ENCODE peak calls at places on chromosomes 7 and 10, in ten cellular contexts. One of them, this sample, is unnamed.

GRCh38 chr10:1255166-1255565 is 199.0 kb downstream of the WDR37 start:
- DNase-seq in stomach: no peak
- DNase-seq in spleen: peak
- DNase-seq in H1: no peak
- DNase-seq in GM12878: no peak
- DNase-seq in HepG2: no peak
- DNase-seq in HCT116: no peak
- DNase-seq in prostate gland: no peak
- DNase-seq in GM12891: no peak
- DNase-seq in breast epithelium: no peak
- DNase-seq in this sample: no peak

GRCh38 chr7:893686-894085 is 17.3 kb downstream of the GET4 start:
- DNase-seq in HCT116: no peak
- DNase-seq in GM12878: no peak
- DNase-seq in spleen: peak
- DNase-seq in HepG2: no peak
- DNase-seq in GM12891: no peak
- DNase-seq in stomach: no peak
- DNase-seq in breast epithelium: no peak
- DNase-seq in prostate gland: no peak
- DNase-seq in H1: no peak
- DNase-seq in this sample: no peak

GRCh38 chr10:4767033-4767814 is 58.8 kb upstream of the AKR1E2 start:
- DNase-seq in GM12891: no peak
- DNase-seq in HepG2: peak
- DNase-seq in GM12878: no peak
- DNase-seq in H1: no peak
- DNase-seq in prostate gland: peak
- DNase-seq in breast epithelium: no peak
- DNase-seq in spleen: no peak
- DNase-seq in HCT116: peak
- DNase-seq in stomach: no peak
- DNase-seq in this sample: no peak

GRCh38 chr10:119090026-119090808 is 9.6 kb upstream of the EIF3A start:
- DNase-seq in prostate gland: no peak
- DNase-seq in HCT116: no peak
- DNase-seq in spleen: no peak
- DNase-seq in GM12878: no peak
- DNase-seq in H1: no peak
- DNase-seq in breast epithelium: no peak
- DNase-seq in GM12891: no peak
- DNase-seq in stomach: peak
- DNase-seq in HepG2: no peak
- DNase-seq in this sample: peak

GRCh38 chr10:14758994-14759664 is 15.6 kb downstream of the FAM107B start:
- DNase-seq in HCT116: peak
- DNase-seq in H1: no peak
- DNase-seq in GM12878: no peak
- DNase-seq in prostate gland: no peak
- DNase-seq in spleen: no peak
- DNase-seq in HepG2: no peak
- DNase-seq in GM12891: no peak
- DNase-seq in breast epithelium: no peak
- DNase-seq in stomach: peak
- DNase-seq in this sample: no peak

GRCh38 chr10:27558612-27559020 is 54.5 kb downstream of the RAB18 start:
- DNase-seq in spleen: no peak
- DNase-seq in HCT116: peak
- DNase-seq in GM12878: no peak
- DNase-seq in HepG2: peak
- DNase-seq in breast epithelium: no peak
- DNase-seq in prostate gland: peak
- DNase-seq in H1: peak
- DNase-seq in GM12891: peak
- DNase-seq in stomach: peak
- DNase-seq in this sample: no peak

GRCh38 chr7:149261321-149261828 is 621 bp upstream of the ZNF783 start:
- DNase-seq in breast epithelium: no peak
- DNase-seq in spleen: no peak
- DNase-seq in HCT116: no peak
- DNase-seq in HepG2: no peak
- DNase-seq in stomach: no peak
- DNase-seq in GM12878: no peak
- DNase-seq in prostate gland: no peak
- DNase-seq in GM12891: no peak
- DNase-seq in H1: no peak
- DNase-seq in this sample: no peak

GRCh38 chr7:99693427-99694200 is 13.8 kb upstream of the CYP3A5 start:
- DNase-seq in HepG2: peak
- DNase-seq in spleen: no peak
- DNase-seq in GM12878: no peak
- DNase-seq in stomach: peak
- DNase-seq in GM12891: no peak
- DNase-seq in H1: peak
- DNase-seq in breast epithelium: no peak
- DNase-seq in prostate gland: no peak
- DNase-seq in HCT116: no peak
- DNase-seq in this sample: no peak

GRCh38 chr7:1694981-1695511 is 25.0 kb downstream of the ELFN1 start:
- DNase-seq in GM12878: no peak
- DNase-seq in spleen: peak
- DNase-seq in H1: peak
- DNase-seq in HCT116: no peak
- DNase-seq in GM12891: no peak
- DNase-seq in stomach: no peak
- DNase-seq in breast epithelium: no peak
- DNase-seq in prostate gland: no peak
- DNase-seq in HepG2: no peak
- DNase-seq in this sample: peak

GRCh38 chr10:88979153-88979562 is 11.4 kb upstream of the FAS start:
- DNase-seq in breast epithelium: peak
- DNase-seq in HepG2: no peak
- DNase-seq in prostate gland: peak
- DNase-seq in spleen: no peak
- DNase-seq in stomach: no peak
- DNase-seq in HCT116: no peak
- DNase-seq in GM12878: no peak
- DNase-seq in GM12891: no peak
- DNase-seq in H1: no peak
- DNase-seq in this sample: peak
- TF ChIP-seq POLR2AphosphoS5 in breast epithelium: peak
- TF ChIP-seq POLR2AphosphoS5 in HepG2: no peak
- TF ChIP-seq POLR2AphosphoS5 in prostate gland: peak
- TF ChIP-seq POLR2AphosphoS5 in spleen: no peak
- TF ChIP-seq POLR2AphosphoS5 in stomach: peak
- TF ChIP-seq POLR2AphosphoS5 in HCT116: no peak
- TF ChIP-seq POLR2AphosphoS5 in GM12878: no peak
- TF ChIP-seq POLR2AphosphoS5 in GM12891: no peak
- TF ChIP-seq POLR2AphosphoS5 in H1: no peak
- TF ChIP-seq POLR2AphosphoS5 in this sample: peak

GRCh38 chr7:38309555-38309954 is 36.1 kb upstream of the TARP start:
- DNase-seq in stomach: no peak
- DNase-seq in HepG2: no peak
- DNase-seq in breast epithelium: no peak
- DNase-seq in spleen: no peak
- DNase-seq in GM12878: no peak
- DNase-seq in prostate gland: no peak
- DNase-seq in GM12891: no peak
- DNase-seq in H1: no peak
- DNase-seq in HCT116: no peak
- DNase-seq in this sample: no peak

GRCh38 chr7:38312776-38313175 is 39.3 kb upstream of the TARP start:
- DNase-seq in HepG2: no peak
- DNase-seq in prostate gland: no peak
- DNase-seq in stomach: no peak
- DNase-seq in breast epithelium: no peak
- DNase-seq in H1: no peak
- DNase-seq in GM12891: no peak
- DNase-seq in HCT116: no peak
- DNase-seq in GM12878: no peak
- DNase-seq in spleen: no peak
- DNase-seq in this sample: no peak

GRCh38 chr7:38307640-38308039 is 34.2 kb upstream of the TARP start:
- DNase-seq in HepG2: no peak
- DNase-seq in prostate gland: no peak
- DNase-seq in H1: no peak
- DNase-seq in GM12891: no peak
- DNase-seq in spleen: no peak
- DNase-seq in breast epithelium: no peak
- DNase-seq in GM12878: no peak
- DNase-seq in HCT116: no peak
- DNase-seq in stomach: no peak
- DNase-seq in this sample: no peak

GRCh38 chr7:38310601-38311057 is 37.2 kb upstream of the TARP start:
- DNase-seq in HepG2: no peak
- DNase-seq in spleen: no peak
- DNase-seq in stomach: peak
- DNase-seq in GM12878: no peak
- DNase-seq in HCT116: no peak
- DNase-seq in breast epithelium: no peak
- DNase-seq in prostate gland: no peak
- DNase-seq in GM12891: no peak
- DNase-seq in H1: no peak
- DNase-seq in this sample: no peak

DNA sequence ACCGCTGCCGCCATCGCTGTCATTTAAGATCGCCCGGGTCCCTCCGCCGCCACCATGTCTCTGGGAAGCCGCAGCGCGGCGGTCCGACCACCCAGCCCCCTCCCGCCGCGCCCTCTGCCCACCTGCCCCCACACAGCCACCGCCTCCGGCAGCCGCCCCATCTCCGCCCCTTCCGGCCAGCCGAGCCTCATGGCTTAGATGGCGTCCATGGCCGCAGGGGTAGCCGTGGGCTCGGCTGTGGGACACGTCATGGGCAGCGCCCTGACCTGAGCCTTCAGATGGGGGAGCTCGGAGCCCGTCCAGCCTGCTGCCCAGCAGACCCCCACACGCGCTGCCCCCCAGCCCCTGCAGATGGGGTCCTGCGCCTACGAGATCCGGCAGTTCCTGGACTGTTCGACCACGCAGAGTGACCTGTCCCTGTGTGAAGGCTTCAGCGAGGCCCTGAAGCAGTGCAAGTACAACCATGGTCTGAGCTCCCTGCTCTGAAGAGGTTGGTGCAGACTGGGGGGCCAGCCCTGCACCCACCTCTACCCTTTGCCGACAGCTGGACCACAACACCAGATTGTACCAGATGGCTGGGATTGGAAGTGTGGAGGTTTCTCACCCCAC is 38.0 kb upstream of the TARP start:
- DNase-seq in prostate gland: no peak
- DNase-seq in H1: no peak
- DNase-seq in HepG2: no peak
- DNase-seq in GM12878: no peak
- DNase-seq in GM12891: peak
- DNase-seq in spleen: peak
- DNase-seq in stomach: no peak
- DNase-seq in breast epithelium: no peak
- DNase-seq in HCT116: no peak
- DNase-seq in this sample: no peak
- TF ChIP-seq POLR2A in prostate gland: no peak
- TF ChIP-seq POLR2A in H1: no peak
- TF ChIP-seq POLR2A in HepG2: no peak
- TF ChIP-seq POLR2A in GM12878: peak
- TF ChIP-seq POLR2A in GM12891: peak
- TF ChIP-seq POLR2A in spleen: no peak
- TF ChIP-seq POLR2A in stomach: no peak
- TF ChIP-seq POLR2A in breast epithelium: no peak
- TF ChIP-seq POLR2A in HCT116: no peak
- TF ChIP-seq POLR2A in this sample: no peak

DNA sequence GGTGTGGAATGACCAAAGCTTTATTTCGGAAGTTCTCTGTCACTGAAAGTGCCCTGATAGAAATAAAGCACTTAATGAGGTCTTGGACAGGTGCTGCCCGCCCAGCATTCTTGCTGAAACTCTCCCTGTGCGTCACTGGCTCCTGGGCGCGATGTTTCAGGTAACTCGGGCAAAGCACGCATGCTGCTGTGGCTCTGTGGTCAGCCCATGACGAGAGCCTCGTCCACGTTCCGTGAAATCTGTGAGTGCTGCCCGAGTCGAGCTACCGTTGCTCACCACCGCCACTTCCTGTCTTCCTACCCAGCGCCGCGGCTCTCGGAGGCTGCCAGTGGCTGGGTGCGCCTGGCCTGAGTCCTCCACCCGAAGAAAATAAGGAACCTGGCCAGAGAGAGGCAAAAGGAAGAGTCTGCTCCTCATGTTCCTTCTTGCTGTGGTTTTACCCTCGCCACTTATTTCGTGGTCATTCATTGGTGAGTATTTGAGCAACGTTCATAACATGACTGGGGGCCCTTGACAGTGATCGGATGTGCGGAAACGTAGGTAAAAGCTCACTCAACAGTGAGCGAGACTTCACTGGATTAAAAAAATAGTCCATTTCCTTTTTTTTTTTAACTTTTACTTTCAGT is 95.5 kb downstream of the MAP3K8 start:
- DNase-seq in breast epithelium: peak
- DNase-seq in spleen: peak
- DNase-seq in HepG2: no peak
- DNase-seq in H1: no peak
- DNase-seq in prostate gland: peak
- DNase-seq in GM12891: peak
- DNase-seq in HCT116: no peak
- DNase-seq in stomach: peak
- DNase-seq in GM12878: peak
- DNase-seq in this sample: peak
- TF ChIP-seq POLR2AphosphoS5 in breast epithelium: no peak
- TF ChIP-seq POLR2AphosphoS5 in spleen: peak
- TF ChIP-seq POLR2AphosphoS5 in HepG2: no peak
- TF ChIP-seq POLR2AphosphoS5 in H1: no peak
- TF ChIP-seq POLR2AphosphoS5 in prostate gland: no peak
- TF ChIP-seq POLR2AphosphoS5 in GM12891: peak
- TF ChIP-seq POLR2AphosphoS5 in HCT116: no peak
- TF ChIP-seq POLR2AphosphoS5 in stomach: no peak
- TF ChIP-seq POLR2AphosphoS5 in GM12878: peak
- TF ChIP-seq POLR2AphosphoS5 in this sample: no peak

GRCh38 chr7:106269263-106269961 is 15.4 kb downstream of the NAMPT start:
- DNase-seq in HCT116: no peak
- DNase-seq in GM12891: no peak
- DNase-seq in prostate gland: no peak
- DNase-seq in stomach: no peak
- DNase-seq in HepG2: no peak
- DNase-seq in breast epithelium: no peak
- DNase-seq in H1: no peak
- DNase-seq in GM12878: no peak
- DNase-seq in spleen: no peak
- DNase-seq in this sample: no peak

GRCh38 chr7:106273009-106273695 is 11.6 kb downstream of the NAMPT start:
- DNase-seq in GM12878: peak
- DNase-seq in stomach: no peak
- DNase-seq in HCT116: no peak
- DNase-seq in breast epithelium: no peak
- DNase-seq in GM12891: no peak
- DNase-seq in H1: no peak
- DNase-seq in prostate gland: no peak
- DNase-seq in spleen: no peak
- DNase-seq in HepG2: no peak
- DNase-seq in this sample: no peak

GRCh38 chr7:106265133-106265532 is 19.6 kb downstream of the NAMPT start:
- DNase-seq in GM12878: no peak
- DNase-seq in stomach: no peak
- DNase-seq in spleen: no peak
- DNase-seq in H1: no peak
- DNase-seq in breast epithelium: no peak
- DNase-seq in prostate gland: no peak
- DNase-seq in HCT116: no peak
- DNase-seq in HepG2: no peak
- DNase-seq in GM12891: no peak
- DNase-seq in this sample: no peak

GRCh38 chr7:106270122-106270977 is 14.4 kb downstream of the NAMPT start:
- DNase-seq in GM12891: no peak
- DNase-seq in GM12878: no peak
- DNase-seq in prostate gland: no peak
- DNase-seq in stomach: no peak
- DNase-seq in HCT116: no peak
- DNase-seq in HepG2: no peak
- DNase-seq in breast epithelium: no peak
- DNase-seq in spleen: no peak
- DNase-seq in H1: no peak
- DNase-seq in this sample: no peak
- TF ChIP-seq POLR2A in GM12891: no peak
- TF ChIP-seq POLR2A in GM12878: no peak
- TF ChIP-seq POLR2A in prostate gland: no peak
- TF ChIP-seq POLR2A in stomach: no peak
- TF ChIP-seq POLR2A in HCT116: no peak
- TF ChIP-seq POLR2A in HepG2: no peak
- TF ChIP-seq POLR2A in breast epithelium: no peak
- TF ChIP-seq POLR2A in spleen: no peak
- TF ChIP-seq POLR2A in H1: no peak
- TF ChIP-seq POLR2A in this sample: no peak

This sample was measured in sigmoid colon.